ENCODE peak calls at places on chromosomes 5 and 9, in seven cellular contexts. One of them, this sample, is unnamed.

GRCh38 chr5:2029206-2029605 is 146.5 kb upstream of the IRX4 start:
- DNase-seq in GM10248: no peak
- DNase-seq in stimulated activated CD4-positive, alpha-beta T cell treated with anti-CD3 and anti-CD28 coated beads, Interleukin-1b, Interleukin-23, amount 100 ng/mL, for 48 hours: no peak
- DNase-seq in Daoy: no peak
- DNase-seq in breast epithelium: no peak
- DNase-seq in activated T-helper 1 cell treated with Interleukin-2 at 50 U/mL for 16 hours: no peak
- DNase-seq in lower lobe of right lung: no peak
- DNase-seq in this sample: no peak

GRCh38 chr9:97900738-97901565 is 21.3 kb downstream of the TRMO start:
- DNase-seq in stimulated activated CD4-positive, alpha-beta T cell treated with anti-CD3 and anti-CD28 coated beads, Interleukin-1b, Interleukin-23, amount 100 ng/mL, for 48 hours: no peak
- DNase-seq in lower lobe of right lung: no peak
- DNase-seq in Daoy: peak
- DNase-seq in breast epithelium: no peak
- DNase-seq in activated T-helper 1 cell treated with Interleukin-2 at 50 U/mL for 16 hours: no peak
- DNase-seq in GM10248: peak
- DNase-seq in this sample: peak

GRCh38 chr9:87957839-87958238 is 16.5 kb downstream of the CDK20 start:
- DNase-seq in activated T-helper 1 cell treated with Interleukin-2 at 50 U/mL for 16 hours: no peak
- DNase-seq in lower lobe of right lung: no peak
- DNase-seq in breast epithelium: no peak
- DNase-seq in Daoy: no peak
- DNase-seq in stimulated activated CD4-positive, alpha-beta T cell treated with anti-CD3 and anti-CD28 coated beads, Interleukin-1b, Interleukin-23, amount 100 ng/mL, for 48 hours: no peak
- DNase-seq in GM10248: no peak
- DNase-seq in this sample: no peak

GRCh38 chr5:92904021-92904420 is 677.0 kb downstream of the NR2F1-AS1 start:
- DNase-seq in lower lobe of right lung: no peak
- DNase-seq in activated T-helper 1 cell treated with Interleukin-2 at 50 U/mL for 16 hours: no peak
- DNase-seq in breast epithelium: no peak
- DNase-seq in Daoy: no peak
- DNase-seq in stimulated activated CD4-positive, alpha-beta T cell treated with anti-CD3 and anti-CD28 coated beads, Interleukin-1b, Interleukin-23, amount 100 ng/mL, for 48 hours: no peak
- DNase-seq in GM10248: no peak
- DNase-seq in this sample: no peak

GRCh38 chr9:129506041-129506440 is 114.9 kb downstream of the C9orf50 start:
- DNase-seq in Daoy: no peak
- DNase-seq in lower lobe of right lung: no peak
- DNase-seq in activated T-helper 1 cell treated with Interleukin-2 at 50 U/mL for 16 hours: no peak
- DNase-seq in breast epithelium: no peak
- DNase-seq in GM10248: no peak
- DNase-seq in stimulated activated CD4-positive, alpha-beta T cell treated with anti-CD3 and anti-CD28 coated beads, Interleukin-1b, Interleukin-23, amount 100 ng/mL, for 48 hours: no peak
- DNase-seq in this sample: no peak

GRCh38 chr5:119187776-119188529 is 117.1 kb downstream of the DMXL1 start:
- DNase-seq in GM10248: no peak
- DNase-seq in Daoy: no peak
- DNase-seq in activated T-helper 1 cell treated with Interleukin-2 at 50 U/mL for 16 hours: no peak
- DNase-seq in breast epithelium: no peak
- DNase-seq in lower lobe of right lung: no peak
- DNase-seq in stimulated activated CD4-positive, alpha-beta T cell treated with anti-CD3 and anti-CD28 coated beads, Interleukin-1b, Interleukin-23, amount 100 ng/mL, for 48 hours: no peak
- DNase-seq in this sample: no peak

GRCh38 chr5:151587796-151588606 is 3.1 kb downstream of the FAT2 start:
- DNase-seq in activated T-helper 1 cell treated with Interleukin-2 at 50 U/mL for 16 hours: no peak
- DNase-seq in breast epithelium: no peak
- DNase-seq in GM10248: no peak
- DNase-seq in stimulated activated CD4-positive, alpha-beta T cell treated with anti-CD3 and anti-CD28 coated beads, Interleukin-1b, Interleukin-23, amount 100 ng/mL, for 48 hours: no peak
- DNase-seq in lower lobe of right lung: no peak
- DNase-seq in Daoy: no peak
- DNase-seq in this sample: no peak

GRCh38 chr5:124230456-124230855 is 516.0 kb downstream of the ZNF608 start:
- DNase-seq in Daoy: no peak
- DNase-seq in lower lobe of right lung: no peak
- DNase-seq in GM10248: no peak
- DNase-seq in activated T-helper 1 cell treated with Interleukin-2 at 50 U/mL for 16 hours: no peak
- DNase-seq in stimulated activated CD4-positive, alpha-beta T cell treated with anti-CD3 and anti-CD28 coated beads, Interleukin-1b, Interleukin-23, amount 100 ng/mL, for 48 hours: no peak
- DNase-seq in breast epithelium: no peak
- DNase-seq in this sample: no peak

GRCh38 chr5:97874491-97874890 is 691.4 kb upstream of the RIOK2 start:
- DNase-seq in lower lobe of right lung: no peak
- DNase-seq in breast epithelium: no peak
- DNase-seq in GM10248: no peak
- DNase-seq in Daoy: no peak
- DNase-seq in activated T-helper 1 cell treated with Interleukin-2 at 50 U/mL for 16 hours: no peak
- DNase-seq in stimulated activated CD4-positive, alpha-beta T cell treated with anti-CD3 and anti-CD28 coated beads, Interleukin-1b, Interleukin-23, amount 100 ng/mL, for 48 hours: no peak
- DNase-seq in this sample: no peak

GRCh38 chr5:176734756-176735342 is 75.5 kb upstream of the UNC5A start:
- DNase-seq in lower lobe of right lung: no peak
- DNase-seq in Daoy: no peak
- DNase-seq in GM10248: no peak
- DNase-seq in stimulated activated CD4-positive, alpha-beta T cell treated with anti-CD3 and anti-CD28 coated beads, Interleukin-1b, Interleukin-23, amount 100 ng/mL, for 48 hours: no peak
- DNase-seq in activated T-helper 1 cell treated with Interleukin-2 at 50 U/mL for 16 hours: no peak
- DNase-seq in breast epithelium: peak
- DNase-seq in this sample: peak

GRCh38 chr5:86977185-86977584 is 290.5 kb upstream of the RASA1 start:
- DNase-seq in breast epithelium: no peak
- DNase-seq in lower lobe of right lung: no peak
- DNase-seq in GM10248: no peak
- DNase-seq in stimulated activated CD4-positive, alpha-beta T cell treated with anti-CD3 and anti-CD28 coated beads, Interleukin-1b, Interleukin-23, amount 100 ng/mL, for 48 hours: no peak
- DNase-seq in Daoy: no peak
- DNase-seq in activated T-helper 1 cell treated with Interleukin-2 at 50 U/mL for 16 hours: no peak
- DNase-seq in this sample: no peak

GRCh38 chr5:57366744-57367143 is 115.9 kb downstream of the ACTBL2 start:
- DNase-seq in GM10248: no peak
- DNase-seq in Daoy: peak
- DNase-seq in activated T-helper 1 cell treated with Interleukin-2 at 50 U/mL for 16 hours: no peak
- DNase-seq in lower lobe of right lung: no peak
- DNase-seq in breast epithelium: no peak
- DNase-seq in stimulated activated CD4-positive, alpha-beta T cell treated with anti-CD3 and anti-CD28 coated beads, Interleukin-1b, Interleukin-23, amount 100 ng/mL, for 48 hours: no peak
- DNase-seq in this sample: no peak

GRCh38 chr9:89801723-89802680 is 197.2 kb downstream of the GADD45G start:
- DNase-seq in breast epithelium: no peak
- DNase-seq in GM10248: no peak
- DNase-seq in Daoy: no peak
- DNase-seq in stimulated activated CD4-positive, alpha-beta T cell treated with anti-CD3 and anti-CD28 coated beads, Interleukin-1b, Interleukin-23, amount 100 ng/mL, for 48 hours: no peak
- DNase-seq in activated T-helper 1 cell treated with Interleukin-2 at 50 U/mL for 16 hours: no peak
- DNase-seq in lower lobe of right lung: peak
- DNase-seq in this sample: no peak

GRCh38 chr5:1474183-1474839 is 29.1 kb upstream of the SLC6A3 start:
- DNase-seq in lower lobe of right lung: no peak
- DNase-seq in GM10248: no peak
- DNase-seq in activated T-helper 1 cell treated with Interleukin-2 at 50 U/mL for 16 hours: no peak
- DNase-seq in Daoy: no peak
- DNase-seq in stimulated activated CD4-positive, alpha-beta T cell treated with anti-CD3 and anti-CD28 coated beads, Interleukin-1b, Interleukin-23, amount 100 ng/mL, for 48 hours: no peak
- DNase-seq in breast epithelium: peak
- DNase-seq in this sample: peak

GRCh38 chr5:170545313-170545712 is 41.5 kb downstream of the KCNIP1 start:
- DNase-seq in GM10248: no peak
- DNase-seq in Daoy: no peak
- DNase-seq in breast epithelium: no peak
- DNase-seq in stimulated activated CD4-positive, alpha-beta T cell treated with anti-CD3 and anti-CD28 coated beads, Interleukin-1b, Interleukin-23, amount 100 ng/mL, for 48 hours: no peak
- DNase-seq in lower lobe of right lung: no peak
- DNase-seq in activated T-helper 1 cell treated with Interleukin-2 at 50 U/mL for 16 hours: no peak
- DNase-seq in this sample: no peak

GRCh38 chr9:129131300-129132145 is 20.3 kb downstream of the PTPA start:
- DNase-seq in stimulated activated CD4-positive, alpha-beta T cell treated with anti-CD3 and anti-CD28 coated beads, Interleukin-1b, Interleukin-23, amount 100 ng/mL, for 48 hours: peak
- DNase-seq in GM10248: peak
- DNase-seq in Daoy: no peak
- DNase-seq in lower lobe of right lung: peak
- DNase-seq in breast epithelium: peak
- DNase-seq in activated T-helper 1 cell treated with Interleukin-2 at 50 U/mL for 16 hours: peak
- DNase-seq in this sample: peak

GRCh38 chr5:31106742-31107546 is 86.5 kb upstream of the CDH6 start:
- DNase-seq in stimulated activated CD4-positive, alpha-beta T cell treated with anti-CD3 and anti-CD28 coated beads, Interleukin-1b, Interleukin-23, amount 100 ng/mL, for 48 hours: no peak
- DNase-seq in activated T-helper 1 cell treated with Interleukin-2 at 50 U/mL for 16 hours: no peak
- DNase-seq in Daoy: no peak
- DNase-seq in lower lobe of right lung: no peak
- DNase-seq in breast epithelium: no peak
- DNase-seq in GM10248: no peak
- DNase-seq in this sample: no peak

GRCh38 chr5:168295574-168296201 is 4.2 kb downstream of the WWC1 start:
- DNase-seq in breast epithelium: peak
- DNase-seq in activated T-helper 1 cell treated with Interleukin-2 at 50 U/mL for 16 hours: no peak
- DNase-seq in Daoy: peak
- DNase-seq in stimulated activated CD4-positive, alpha-beta T cell treated with anti-CD3 and anti-CD28 coated beads, Interleukin-1b, Interleukin-23, amount 100 ng/mL, for 48 hours: no peak
- DNase-seq in lower lobe of right lung: peak
- DNase-seq in GM10248: no peak
- DNase-seq in this sample: no peak

GRCh38 chr9:4497395-4497794 is 7.1 kb downstream of the SLC1A1 start:
- DNase-seq in stimulated activated CD4-positive, alpha-beta T cell treated with anti-CD3 and anti-CD28 coated beads, Interleukin-1b, Interleukin-23, amount 100 ng/mL, for 48 hours: no peak
- DNase-seq in breast epithelium: no peak
- DNase-seq in activated T-helper 1 cell treated with Interleukin-2 at 50 U/mL for 16 hours: no peak
- DNase-seq in GM10248: no peak
- DNase-seq in Daoy: no peak
- DNase-seq in lower lobe of right lung: no peak
- DNase-seq in this sample: no peak

GRCh38 chr9:99591770-99592169 is 229.9 kb upstream of the NR4A3 start:
- DNase-seq in GM10248: no peak
- DNase-seq in activated T-helper 1 cell treated with Interleukin-2 at 50 U/mL for 16 hours: no peak
- DNase-seq in lower lobe of right lung: no peak
- DNase-seq in Daoy: no peak
- DNase-seq in stimulated activated CD4-positive, alpha-beta T cell treated with anti-CD3 and anti-CD28 coated beads, Interleukin-1b, Interleukin-23, amount 100 ng/mL, for 48 hours: no peak
- DNase-seq in breast epithelium: no peak
- DNase-seq in this sample: no peak

GRCh38 chr9:126051446-126052130 is 275.0 kb upstream of the MVB12B start:
- DNase-seq in breast epithelium: no peak
- DNase-seq in GM10248: no peak
- DNase-seq in lower lobe of right lung: peak
- DNase-seq in stimulated activated CD4-positive, alpha-beta T cell treated with anti-CD3 and anti-CD28 coated beads, Interleukin-1b, Interleukin-23, amount 100 ng/mL, for 48 hours: no peak
- DNase-seq in Daoy: no peak
- DNase-seq in activated T-helper 1 cell treated with Interleukin-2 at 50 U/mL for 16 hours: no peak
- DNase-seq in this sample: no peak

GRCh38 chr5:109876941-109877669 is 187.4 kb downstream of the MAN2A1 start:
- DNase-seq in activated T-helper 1 cell treated with Interleukin-2 at 50 U/mL for 16 hours: no peak
- DNase-seq in stimulated activated CD4-positive, alpha-beta T cell treated with anti-CD3 and anti-CD28 coated beads, Interleukin-1b, Interleukin-23, amount 100 ng/mL, for 48 hours: no peak
- DNase-seq in lower lobe of right lung: no peak
- DNase-seq in GM10248: no peak
- DNase-seq in Daoy: peak
- DNase-seq in breast epithelium: no peak
- DNase-seq in this sample: no peak

This sample was measured in right lobe of liver.